ENCODE peak calls at places on chromosomes 6 and 20, in five cellular contexts. One of them, this sample, is unnamed.

GRCh38 chr20:56706867-56707360 is 77.8 kb downstream of the TFAP2C start:
- DNase-seq in body of pancreas: no peak
- DNase-seq in sigmoid colon: no peak
- DNase-seq in uterus: no peak
- DNase-seq in A549: no peak
- DNase-seq in this sample: no peak

GRCh38 chr6:136403166-136403980 is 113.7 kb upstream of the BCLAF1 start:
- DNase-seq in body of pancreas: no peak
- DNase-seq in sigmoid colon: no peak
- DNase-seq in uterus: peak
- DNase-seq in A549: peak
- DNase-seq in this sample: peak

GRCh38 chr6:151451417-151451949 is 443 bp downstream of the RMND1 start:
- DNase-seq in body of pancreas: no peak
- DNase-seq in sigmoid colon: no peak
- DNase-seq in uterus: no peak
- DNase-seq in A549: no peak
- DNase-seq in this sample: no peak

GRCh38 chr6:68635706-68636513 is 828 bp downstream of the ADGRB3 start:
- DNase-seq in body of pancreas: peak
- DNase-seq in sigmoid colon: peak
- DNase-seq in uterus: peak
- DNase-seq in A549: no peak
- DNase-seq in this sample: no peak

GRCh38 chr6:44735631-44735963 is 348.1 kb downstream of the CDC5L start:
- DNase-seq in body of pancreas: no peak
- DNase-seq in sigmoid colon: no peak
- DNase-seq in uterus: no peak
- DNase-seq in A549: no peak
- DNase-seq in this sample: no peak

GRCh38 chr6:158439255-158439654 is 120.6 kb upstream of the TMEM181 start:
- DNase-seq in body of pancreas: no peak
- DNase-seq in sigmoid colon: no peak
- DNase-seq in uterus: no peak
- DNase-seq in A549: no peak
- DNase-seq in this sample: no peak

GRCh38 chr6:41580690-41581089 is 34.5 kb downstream of the FOXP4 start:
- DNase-seq in body of pancreas: no peak
- DNase-seq in sigmoid colon: no peak
- DNase-seq in uterus: no peak
- DNase-seq in A549: no peak
- DNase-seq in this sample: no peak

GRCh38 chr6:54248994-54249393 is 59.2 kb upstream of the TINAG start:
- DNase-seq in body of pancreas: no peak
- DNase-seq in sigmoid colon: no peak
- DNase-seq in uterus: no peak
- DNase-seq in A549: no peak
- DNase-seq in this sample: no peak

GRCh38 chr20:44809380-44810060 is 826 bp downstream of the RIMS4 start:
- DNase-seq in body of pancreas: no peak
- DNase-seq in sigmoid colon: no peak
- DNase-seq in uterus: no peak
- DNase-seq in A549: no peak
- DNase-seq in this sample: no peak

GRCh38 chr6:11042750-11043551 is 1.2 kb downstream of the ELOVL2 start:
- DNase-seq in body of pancreas: no peak
- DNase-seq in sigmoid colon: no peak
- DNase-seq in uterus: no peak
- DNase-seq in A549: no peak
- DNase-seq in this sample: no peak

GRCh38 chr6:36550473-36551000 is 3.3 kb upstream of the STK38 start:
- DNase-seq in body of pancreas: no peak
- DNase-seq in sigmoid colon: no peak
- DNase-seq in uterus: no peak
- DNase-seq in A549: no peak
- DNase-seq in this sample: no peak

GRCh38 chr6:6008114-6008647 is 1.5 kb upstream of the NRN1 start:
- DNase-seq in body of pancreas: no peak
- DNase-seq in sigmoid colon: no peak
- DNase-seq in uterus: no peak
- DNase-seq in A549: no peak
- DNase-seq in this sample: no peak
- TF ChIP-seq POLR2A in body of pancreas: no peak
- TF ChIP-seq POLR2A in sigmoid colon: no peak
- TF ChIP-seq POLR2A in uterus: no peak
- TF ChIP-seq POLR2A in A549: no peak
- TF ChIP-seq POLR2A in this sample: no peak

GRCh38 chr20:49630396-49630951 is 62.5 kb upstream of the PTGIS start:
- DNase-seq in body of pancreas: no peak
- DNase-seq in sigmoid colon: no peak
- DNase-seq in uterus: no peak
- DNase-seq in A549: no peak
- DNase-seq in this sample: no peak
- TF ChIP-seq POLR2A in body of pancreas: no peak
- TF ChIP-seq POLR2A in sigmoid colon: no peak
- TF ChIP-seq POLR2A in uterus: no peak
- TF ChIP-seq POLR2A in A549: no peak
- TF ChIP-seq POLR2A in this sample: no peak

DNA sequence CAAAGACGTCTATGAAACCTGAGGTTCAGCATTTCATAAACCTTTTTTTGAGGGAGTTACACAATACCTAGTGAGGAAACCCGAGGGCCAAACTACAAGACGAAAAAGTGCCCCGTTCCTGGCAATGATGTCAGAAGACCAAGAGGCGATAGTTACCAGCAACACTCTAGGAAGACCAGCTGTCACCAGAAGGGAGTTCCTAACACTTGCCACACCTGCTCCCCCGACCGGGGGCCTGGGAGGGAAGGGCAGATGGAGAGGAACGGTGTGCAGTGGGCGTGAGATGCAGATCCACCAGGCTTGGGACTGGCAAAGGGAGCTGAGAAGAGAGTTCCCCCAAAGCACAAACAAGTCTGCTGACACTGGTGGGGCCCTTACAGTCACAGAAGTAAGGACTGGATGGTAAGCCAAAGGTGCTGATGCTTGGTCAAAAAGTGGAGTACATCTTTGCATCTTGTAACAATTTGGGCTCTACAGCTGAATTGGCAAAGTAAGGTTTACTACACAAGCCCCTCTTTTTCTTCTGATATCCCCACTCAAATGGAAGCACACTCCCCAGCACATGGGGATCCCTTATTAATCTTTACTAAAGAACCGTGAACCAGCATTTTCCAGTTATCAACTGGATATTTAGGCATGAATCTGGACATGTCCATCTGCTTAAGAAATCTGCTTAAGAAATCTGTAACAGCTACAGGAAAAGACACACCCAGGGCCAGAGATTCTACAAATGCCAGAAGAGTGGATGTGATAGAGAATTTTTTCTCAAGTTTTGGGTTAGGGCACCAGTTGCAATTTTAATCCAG is 38.5 kb downstream of the PANK2 start:
- DNase-seq in body of pancreas: no peak
- DNase-seq in sigmoid colon: no peak
- DNase-seq in uterus: no peak
- DNase-seq in A549: no peak
- DNase-seq in this sample: no peak
- TF ChIP-seq POLR2A in body of pancreas: no peak
- TF ChIP-seq POLR2A in sigmoid colon: no peak
- TF ChIP-seq POLR2A in uterus: no peak
- TF ChIP-seq POLR2A in A549: no peak
- TF ChIP-seq POLR2A in this sample: no peak

DNA sequence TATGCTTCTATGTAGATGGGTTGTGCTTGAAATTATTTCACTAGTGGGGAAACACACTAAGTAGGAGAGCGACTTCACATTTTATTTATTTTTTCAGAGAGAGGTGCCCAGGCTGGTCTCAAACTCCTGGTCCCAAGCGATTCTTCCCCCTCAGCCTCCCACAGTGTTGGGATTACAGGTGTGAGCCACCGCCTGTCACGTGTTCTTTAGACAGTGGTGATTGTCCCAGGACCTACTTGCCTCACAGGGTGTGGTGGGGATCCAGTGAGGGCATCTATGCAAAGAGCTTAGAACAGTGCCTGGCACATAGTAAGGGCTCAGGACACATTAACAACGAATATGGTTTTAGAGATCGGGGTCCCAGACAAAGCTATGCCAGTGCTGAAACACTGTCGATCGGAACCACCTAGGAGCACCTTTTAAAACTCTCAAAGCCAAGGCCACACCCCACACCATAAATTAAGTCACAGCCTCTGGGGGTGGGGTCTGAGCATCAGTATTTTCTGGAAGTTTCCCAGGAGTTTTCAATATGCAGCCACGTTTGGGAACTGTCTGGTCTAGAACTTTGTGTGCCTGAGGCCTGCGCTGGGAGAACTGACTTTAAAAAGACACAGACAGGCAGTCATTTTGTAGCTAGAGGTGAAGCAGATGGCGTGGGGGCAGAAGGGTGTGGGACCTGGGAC is 4.8 kb upstream of the BCAS4 start:
- DNase-seq in body of pancreas: no peak
- DNase-seq in sigmoid colon: peak
- DNase-seq in uterus: no peak
- DNase-seq in A549: no peak
- DNase-seq in this sample: no peak
- TF ChIP-seq POLR2A in body of pancreas: no peak
- TF ChIP-seq POLR2A in sigmoid colon: no peak
- TF ChIP-seq POLR2A in uterus: no peak
- TF ChIP-seq POLR2A in A549: no peak
- TF ChIP-seq POLR2A in this sample: no peak

DNA sequence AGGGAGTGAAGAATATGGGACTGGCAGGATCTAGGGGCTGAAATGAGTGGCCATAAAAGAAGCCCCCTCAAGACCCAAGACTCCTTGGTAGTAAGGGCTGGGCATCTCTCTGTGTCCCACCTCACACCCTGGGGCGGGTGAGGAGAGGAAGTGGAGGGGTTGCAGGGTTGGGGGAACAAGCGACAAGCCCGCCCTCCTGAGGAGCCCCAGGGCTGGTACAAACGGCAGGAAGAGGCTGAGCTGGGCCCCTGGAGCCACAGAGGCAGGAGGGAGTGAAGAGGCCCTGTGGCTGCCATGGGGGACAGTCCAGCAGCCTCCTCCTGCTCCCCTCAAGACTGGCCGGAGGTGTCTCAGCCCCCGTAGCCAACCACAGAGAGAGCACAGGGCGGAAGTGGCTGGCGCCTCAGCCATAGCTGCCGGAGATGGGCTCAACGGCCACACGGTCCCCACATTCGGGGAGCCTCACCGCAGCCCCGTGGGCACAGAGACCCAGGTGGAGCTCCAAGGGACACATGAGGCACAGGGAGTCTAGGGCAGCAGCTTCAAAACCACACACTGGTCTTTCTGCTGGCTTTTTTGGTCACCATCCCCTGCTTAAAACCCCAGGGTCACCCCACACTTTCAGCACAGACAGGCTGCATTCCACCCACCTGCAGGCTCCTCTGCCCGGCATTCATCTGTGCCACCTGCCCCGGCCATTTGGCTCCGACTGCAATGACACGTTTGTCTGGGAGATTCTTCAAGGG is 586 bp downstream of the C20orf203 start:
- DNase-seq in body of pancreas: no peak
- DNase-seq in sigmoid colon: no peak
- DNase-seq in uterus: no peak
- DNase-seq in A549: no peak
- DNase-seq in this sample: no peak
- TF ChIP-seq POLR2A in body of pancreas: no peak
- TF ChIP-seq POLR2A in sigmoid colon: no peak
- TF ChIP-seq POLR2A in uterus: no peak
- TF ChIP-seq POLR2A in A549: no peak
- TF ChIP-seq POLR2A in this sample: no peak

GRCh38 chr6:43524483-43524961 is 7.6 kb downstream of the POLR1C start:
- DNase-seq in body of pancreas: no peak
- DNase-seq in sigmoid colon: no peak
- DNase-seq in uterus: no peak
- DNase-seq in A549: no peak
- DNase-seq in this sample: no peak
- TF ChIP-seq POLR2A in body of pancreas: no peak
- TF ChIP-seq POLR2A in sigmoid colon: no peak
- TF ChIP-seq POLR2A in uterus: no peak
- TF ChIP-seq POLR2A in A549: no peak
- TF ChIP-seq POLR2A in this sample: no peak

DNA sequence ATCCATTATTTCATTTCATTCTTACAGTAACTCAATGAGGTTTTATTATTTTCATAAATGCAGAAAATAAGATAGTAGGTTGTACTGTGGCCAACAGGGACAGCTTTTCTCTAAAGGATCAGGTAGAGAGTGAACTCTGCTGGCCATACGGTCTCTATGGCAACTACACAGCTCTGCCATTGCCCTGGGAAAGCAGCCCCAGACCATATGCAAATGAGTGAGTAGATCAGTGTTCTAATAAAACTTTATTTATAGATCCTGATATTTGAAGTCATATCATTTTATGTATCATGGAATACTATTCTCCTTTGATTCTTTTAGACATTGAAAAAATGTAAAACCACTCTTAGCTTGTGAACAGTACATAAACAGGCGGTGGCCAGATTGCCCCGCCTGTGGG is 192.5 kb upstream of the RREB1 start:
- DNase-seq in body of pancreas: no peak
- DNase-seq in sigmoid colon: no peak
- DNase-seq in uterus: no peak
- DNase-seq in A549: peak
- DNase-seq in this sample: no peak
- TF ChIP-seq POLR2A in body of pancreas: no peak
- TF ChIP-seq POLR2A in sigmoid colon: no peak
- TF ChIP-seq POLR2A in uterus: no peak
- TF ChIP-seq POLR2A in A549: no peak
- TF ChIP-seq POLR2A in this sample: no peak

GRCh38 chr20:49468412-49468811 is 14.1 kb downstream of the KCNB1 start:
- DNase-seq in body of pancreas: no peak
- DNase-seq in sigmoid colon: no peak
- DNase-seq in uterus: no peak
- DNase-seq in A549: no peak
- DNase-seq in this sample: no peak
- TF ChIP-seq POLR2A in body of pancreas: no peak
- TF ChIP-seq POLR2A in sigmoid colon: no peak
- TF ChIP-seq POLR2A in uterus: no peak
- TF ChIP-seq POLR2A in A549: no peak
- TF ChIP-seq POLR2A in this sample: no peak

GRCh38 chr20:31704225-31705119 is 18.2 kb downstream of the BCL2L1 start:
- DNase-seq in body of pancreas: peak
- DNase-seq in sigmoid colon: peak
- DNase-seq in uterus: peak
- DNase-seq in A549: peak
- DNase-seq in this sample: peak
- TF ChIP-seq POLR2A in body of pancreas: peak
- TF ChIP-seq POLR2A in sigmoid colon: no peak
- TF ChIP-seq POLR2A in uterus: no peak
- TF ChIP-seq POLR2A in A549: no peak
- TF ChIP-seq POLR2A in this sample: no peak